ENCODE peak calls at places on chromosomes 3 and 15, in five cellular contexts. B, X, T, W and M are unnamed samples.
A peak's percentile ranks its signal among the peaks of the same experiment; 100 is the strongest.

GRCh38 chr3:188294823-188295487 is 141.0 kb downstream of the LPP start:
- DNase-seq in B (no peak), X (no peak), T (peak; percentile 99), W (peak; percentile 87), M (peak; percentile 34)

GRCh38 chr3:193483988-193484539 is 70.6 kb downstream of the ATP13A4 start:
- DNase-seq in B (no peak), X (no peak), T (peak; percentile 14), W (no peak), M (no peak)

GRCh38 chr3:193560091-193560490 is 5.4 kb upstream of the ATP13A4 start:
- DNase-seq in B (no peak), X (no peak), T (no peak), W (no peak), M (no peak)

GRCh38 chr15:75810874-75811498 is 32.3 kb upstream of the UBE2Q2 start:
- DNase-seq in B (no peak), X (no peak), T (no peak), W (no peak), M (no peak)

GRCh38 chr3:11385908-11386307 is 113.7 kb downstream of the ATG7 start:
- DNase-seq in B (no peak), X (no peak), T (peak; percentile 91), W (peak; percentile 6), M (peak; percentile 26)

GRCh38 chr3:17645074-17645698 is 97.2 kb downstream of the TBC1D5 start:
- DNase-seq in B (no peak), X (no peak), T (peak; percentile 56), W (peak; percentile 71), M (peak; percentile 17)

GRCh38 chr3:183827809-183828537 is 2.6 kb upstream of the MAP6D1 start:
- DNase-seq in B (no peak), X (no peak), T (no peak), W (no peak), M (no peak)

GRCh38 chr3:108342829-108343478 is 46.6 kb downstream of the HHLA2 start:
- DNase-seq in B (no peak), X (no peak), T (peak; percentile 84), W (no peak), M (no peak)

GRCh38 chr3:52217409-52217805 is 8.0 kb downstream of the TLR9 start:
- DNase-seq in B (no peak), X (peak; percentile 24), T (no peak), W (no peak), M (no peak)

GRCh38 chr3:110576962-110577361 is 494.7 kb upstream of the NECTIN3 start:
- DNase-seq in B (peak; percentile 56), X (peak; percentile 74), T (peak; percentile 92), W (peak; percentile 94), M (no peak)

GRCh38 chr3:12218161-12218560 is 59.4 kb upstream of the TIMP4 start:
- DNase-seq in B (no peak), X (no peak), T (no peak), W (no peak), M (no peak)

GRCh38 chr3:183031826-183032225 is 51.5 kb upstream of the DCUN1D1 start:
- DNase-seq in B (no peak), X (no peak), T (peak; percentile 76), W (no peak), M (no peak)

GRCh38 chr3:151016421-151016820 is 43.9 kb upstream of the CLRN1 start:
- DNase-seq in B (no peak), X (no peak), T (peak; percentile 30), W (no peak), M (no peak)

GRCh38 chr15:93180128-93180527 is 91.1 kb upstream of the RGMA start:
- DNase-seq in B (no peak), X (no peak), T (no peak), W (no peak), M (no peak)

GRCh38 chr3:151166161-151166560 is 36.9 kb downstream of the GPR171 start:
- DNase-seq in B (no peak), X (no peak), T (no peak), W (peak; percentile 7), M (no peak)

GRCh38 chr15:101267320-101268104 is 9.8 kb downstream of the SELENOS start:
- DNase-seq in B (no peak), X (peak; percentile 66), T (peak; percentile 94), W (no peak), M (peak; percentile 81)

GRCh38 chr3:66372681-66373350 is 128.0 kb downstream of the LRIG1 start:
- DNase-seq in B (peak; percentile 68), X (peak; percentile 84), T (no peak), W (peak; percentile 9), M (peak; percentile 80)

GRCh38 chr3:129942296-129942695 is 32.2 kb upstream of the TRH start:
- DNase-seq in B (peak; percentile 91), X (peak; percentile 87), T (peak; percentile 41), W (peak; percentile 70), M (peak; percentile 39)

DNA sequence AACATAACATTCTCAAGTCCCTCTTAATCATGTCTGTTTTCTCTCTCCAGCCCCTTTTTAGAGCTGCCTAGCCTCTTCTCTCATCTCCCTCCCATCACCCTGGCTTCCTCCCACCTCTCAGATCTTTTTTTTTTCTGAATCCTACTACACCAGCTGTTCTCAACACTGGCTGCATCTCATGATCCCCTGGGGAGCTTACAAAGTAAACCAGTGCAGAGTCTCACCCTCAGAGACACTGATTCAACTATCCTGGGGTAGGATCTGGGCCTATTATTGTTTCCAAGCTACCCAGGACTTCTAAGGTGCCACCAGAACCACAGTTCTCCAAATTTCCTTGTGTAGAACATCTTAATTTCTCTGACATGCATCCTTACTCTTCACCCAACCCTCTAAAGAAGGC is 50.3 kb upstream of the ACAN start:
- DNase-seq in B (no peak), X (no peak), T (no peak), W (no peak), M (no peak)
- H3K4me1 ChIP-seq in B (no peaks in the 10 kb centered on the region), X (no peaks in the 10 kb centered on the region), T (no peaks in the 10 kb centered on the region), W (no peaks in the 10 kb centered on the region), M (no peaks in the 10 kb centered on the region)

GRCh38 chr3:103440539-103441113 is 1005.8 kb downstream of the ZPLD1 start:
- DNase-seq in B (no peak), X (no peak), T (peak; percentile 39), W (peak; percentile 4), M (no peak)
- TF ChIP-seq CTCF in B (no peak), X (peak; percentile 61), T (no peak), W (no peak), M (peak; percentile 31)

GRCh38 chr15:63059573-63060216 is 17.1 kb downstream of the TPM1 start:
- DNase-seq in B (no peak), X (no peak), T (peak; percentile 23), W (no peak), M (no peak)
- H3K4me1 ChIP-seq in B (peaks cover 4% of the 10 kb centered on the region), X (no peaks in the 10 kb centered on the region), T (peaks cover 27% of the 10 kb centered on the region), W (peaks cover 93% of the 10 kb centered on the region), M (peaks cover 16% of the 10 kb centered on the region)

GRCh38 chr3:24578324-24578723 is 83.7 kb upstream of the THRB start:
- DNase-seq in B (no peak), X (no peak), T (no peak), W (no peak), M (no peak)

GRCh38 chr3:24588568-24588967 is 93.9 kb upstream of the THRB start:
- DNase-seq in B (no peak), X (no peak), T (no peak), W (no peak), M (no peak)

GRCh38 chr3:24586920-24587319 is 92.3 kb upstream of the THRB start:
- DNase-seq in B (no peak), X (no peak), T (no peak), W (no peak), M (no peak)

GRCh38 chr3:24579008-24579407 is 84.4 kb upstream of the THRB start:
- DNase-seq in B (no peak), X (peak; percentile 31), T (no peak), W (no peak), M (no peak)

GRCh38 chr3:24583004-24583403 is 88.4 kb upstream of the THRB start:
- DNase-seq in B (no peak), X (no peak), T (no peak), W (peak; percentile 13), M (peak; percentile 27)
- TF ChIP-seq CTCF in B (no peak), X (peak; percentile 53), T (peak; percentile 32), W (peak; percentile 35), M (peak; percentile 48)

GRCh38 chr3:134445095-134445494 is 40.7 kb downstream of the ANAPC13 start:
- DNase-seq in B (no peak), X (no peak), T (no peak), W (no peak), M (no peak)
- H3K4me1 ChIP-seq in B (no peaks in the 10 kb centered on the region), X (no peaks in the 10 kb centered on the region), T (peaks cover 14% of the 10 kb centered on the region), W (no peaks in the 10 kb centered on the region), M (no peaks in the 10 kb centered on the region)